ENCODE peak calls at places on chromosomes 7 and 10, in five cellular contexts. One of them, this sample, is unnamed.

GRCh38 chr7:102101111-102101551 is 185.5 kb upstream of the SH2B2 start:
- DNase-seq in ovary: no peak
- DNase-seq in HT-29: no peak
- DNase-seq in stimulated activated naive CD8-positive, alpha-beta T cell treated with anti-CD3 and anti-CD28 coated beads, Interleukin-15, Interleukin-2, amounts not matched to agents 100 U/mL and 50 U/mL, for 24 hours: no peak
- DNase-seq in NCI-H2171 treated with DMSO at 0.1 percent for 48 hours: no peak
- DNase-seq in this sample: no peak

GRCh38 chr10:94279835-94280709 is 82.7 kb downstream of the NOC3L start:
- DNase-seq in ovary: no peak
- DNase-seq in HT-29: peak
- DNase-seq in stimulated activated naive CD8-positive, alpha-beta T cell treated with anti-CD3 and anti-CD28 coated beads, Interleukin-15, Interleukin-2, amounts not matched to agents 100 U/mL and 50 U/mL, for 24 hours: peak
- DNase-seq in NCI-H2171 treated with DMSO at 0.1 percent for 48 hours: peak
- DNase-seq in this sample: no peak

GRCh38 chr7:114405427-114405826 is 9.2 kb upstream of the FOXP2 start:
- DNase-seq in ovary: no peak
- DNase-seq in HT-29: peak
- DNase-seq in stimulated activated naive CD8-positive, alpha-beta T cell treated with anti-CD3 and anti-CD28 coated beads, Interleukin-15, Interleukin-2, amounts not matched to agents 100 U/mL and 50 U/mL, for 24 hours: no peak
- DNase-seq in NCI-H2171 treated with DMSO at 0.1 percent for 48 hours: peak
- DNase-seq in this sample: no peak

GRCh38 chr7:147298611-147299043 is 1182.0 kb downstream of the CNTNAP2 start:
- DNase-seq in ovary: no peak
- DNase-seq in HT-29: peak
- DNase-seq in stimulated activated naive CD8-positive, alpha-beta T cell treated with anti-CD3 and anti-CD28 coated beads, Interleukin-15, Interleukin-2, amounts not matched to agents 100 U/mL and 50 U/mL, for 24 hours: no peak
- DNase-seq in NCI-H2171 treated with DMSO at 0.1 percent for 48 hours: peak
- DNase-seq in this sample: peak

GRCh38 chr7:101722247-101722646 is 93.2 kb upstream of the MYL10 start:
- DNase-seq in ovary: no peak
- DNase-seq in HT-29: no peak
- DNase-seq in stimulated activated naive CD8-positive, alpha-beta T cell treated with anti-CD3 and anti-CD28 coated beads, Interleukin-15, Interleukin-2, amounts not matched to agents 100 U/mL and 50 U/mL, for 24 hours: no peak
- DNase-seq in NCI-H2171 treated with DMSO at 0.1 percent for 48 hours: no peak
- DNase-seq in this sample: no peak

GRCh38 chr7:3430588-3430987 is 129.5 kb downstream of the SDK1 start:
- DNase-seq in ovary: no peak
- DNase-seq in HT-29: no peak
- DNase-seq in stimulated activated naive CD8-positive, alpha-beta T cell treated with anti-CD3 and anti-CD28 coated beads, Interleukin-15, Interleukin-2, amounts not matched to agents 100 U/mL and 50 U/mL, for 24 hours: no peak
- DNase-seq in NCI-H2171 treated with DMSO at 0.1 percent for 48 hours: no peak
- DNase-seq in this sample: no peak

GRCh38 chr10:130728531-130729215 is 582.8 kb downstream of the TCERG1L start:
- DNase-seq in ovary: no peak
- DNase-seq in HT-29: no peak
- DNase-seq in stimulated activated naive CD8-positive, alpha-beta T cell treated with anti-CD3 and anti-CD28 coated beads, Interleukin-15, Interleukin-2, amounts not matched to agents 100 U/mL and 50 U/mL, for 24 hours: no peak
- DNase-seq in NCI-H2171 treated with DMSO at 0.1 percent for 48 hours: no peak
- DNase-seq in this sample: no peak

GRCh38 chr10:28105561-28105960 is 106.7 kb upstream of the ODAD2 start:
- DNase-seq in ovary: no peak
- DNase-seq in HT-29: no peak
- DNase-seq in stimulated activated naive CD8-positive, alpha-beta T cell treated with anti-CD3 and anti-CD28 coated beads, Interleukin-15, Interleukin-2, amounts not matched to agents 100 U/mL and 50 U/mL, for 24 hours: no peak
- DNase-seq in NCI-H2171 treated with DMSO at 0.1 percent for 48 hours: no peak
- DNase-seq in this sample: no peak

GRCh38 chr10:78787095-78787494 is 281.7 kb upstream of the ZMIZ1 start:
- DNase-seq in ovary: no peak
- DNase-seq in HT-29: no peak
- DNase-seq in stimulated activated naive CD8-positive, alpha-beta T cell treated with anti-CD3 and anti-CD28 coated beads, Interleukin-15, Interleukin-2, amounts not matched to agents 100 U/mL and 50 U/mL, for 24 hours: no peak
- DNase-seq in NCI-H2171 treated with DMSO at 0.1 percent for 48 hours: no peak
- DNase-seq in this sample: no peak

GRCh38 chr10:104300002-104300735 is 31.2 kb downstream of the GSTO2 start:
- DNase-seq in ovary: peak
- DNase-seq in HT-29: no peak
- DNase-seq in stimulated activated naive CD8-positive, alpha-beta T cell treated with anti-CD3 and anti-CD28 coated beads, Interleukin-15, Interleukin-2, amounts not matched to agents 100 U/mL and 50 U/mL, for 24 hours: no peak
- DNase-seq in NCI-H2171 treated with DMSO at 0.1 percent for 48 hours: no peak
- DNase-seq in this sample: no peak

GRCh38 chr10:130018253-130018652 is 54.2 kb upstream of the EBF3 start:
- DNase-seq in ovary: no peak
- DNase-seq in HT-29: peak
- DNase-seq in stimulated activated naive CD8-positive, alpha-beta T cell treated with anti-CD3 and anti-CD28 coated beads, Interleukin-15, Interleukin-2, amounts not matched to agents 100 U/mL and 50 U/mL, for 24 hours: no peak
- DNase-seq in NCI-H2171 treated with DMSO at 0.1 percent for 48 hours: peak
- DNase-seq in this sample: no peak

GRCh38 chr7:21690717-21691116 is 147.9 kb downstream of the DNAH11 start:
- DNase-seq in ovary: no peak
- DNase-seq in HT-29: peak
- DNase-seq in stimulated activated naive CD8-positive, alpha-beta T cell treated with anti-CD3 and anti-CD28 coated beads, Interleukin-15, Interleukin-2, amounts not matched to agents 100 U/mL and 50 U/mL, for 24 hours: no peak
- DNase-seq in NCI-H2171 treated with DMSO at 0.1 percent for 48 hours: no peak
- DNase-seq in this sample: no peak

GRCh38 chr7:33250421-33250827 is 121.1 kb downstream of the BBS9 start:
- DNase-seq in ovary: no peak
- DNase-seq in HT-29: no peak
- DNase-seq in stimulated activated naive CD8-positive, alpha-beta T cell treated with anti-CD3 and anti-CD28 coated beads, Interleukin-15, Interleukin-2, amounts not matched to agents 100 U/mL and 50 U/mL, for 24 hours: no peak
- DNase-seq in NCI-H2171 treated with DMSO at 0.1 percent for 48 hours: no peak
- DNase-seq in this sample: no peak

GRCh38 chr7:149261829-149262617 is at the start of gene ZNF783:
- DNase-seq in ovary: peak
- DNase-seq in HT-29: peak
- DNase-seq in stimulated activated naive CD8-positive, alpha-beta T cell treated with anti-CD3 and anti-CD28 coated beads, Interleukin-15, Interleukin-2, amounts not matched to agents 100 U/mL and 50 U/mL, for 24 hours: peak
- DNase-seq in NCI-H2171 treated with DMSO at 0.1 percent for 48 hours: peak
- DNase-seq in this sample: peak

GRCh38 chr10:29714096-29714874 is 79.5 kb upstream of the SVIL start:
- DNase-seq in ovary: peak
- DNase-seq in HT-29: no peak
- DNase-seq in stimulated activated naive CD8-positive, alpha-beta T cell treated with anti-CD3 and anti-CD28 coated beads, Interleukin-15, Interleukin-2, amounts not matched to agents 100 U/mL and 50 U/mL, for 24 hours: no peak
- DNase-seq in NCI-H2171 treated with DMSO at 0.1 percent for 48 hours: no peak
- DNase-seq in this sample: no peak

GRCh38 chr10:117166420-117167345 is 28.6 kb upstream of the VAX1 start:
- DNase-seq in ovary: no peak
- DNase-seq in HT-29: no peak
- DNase-seq in stimulated activated naive CD8-positive, alpha-beta T cell treated with anti-CD3 and anti-CD28 coated beads, Interleukin-15, Interleukin-2, amounts not matched to agents 100 U/mL and 50 U/mL, for 24 hours: no peak
- DNase-seq in NCI-H2171 treated with DMSO at 0.1 percent for 48 hours: no peak
- DNase-seq in this sample: no peak

GRCh38 chr7:66859794-66860645 is 61.0 kb upstream of the TMEM248 start:
- DNase-seq in ovary: no peak
- DNase-seq in HT-29: no peak
- DNase-seq in stimulated activated naive CD8-positive, alpha-beta T cell treated with anti-CD3 and anti-CD28 coated beads, Interleukin-15, Interleukin-2, amounts not matched to agents 100 U/mL and 50 U/mL, for 24 hours: peak
- DNase-seq in NCI-H2171 treated with DMSO at 0.1 percent for 48 hours: no peak
- DNase-seq in this sample: no peak

GRCh38 chr10:103587073-103587472 is 93.6 kb downstream of the NEURL1 start:
- DNase-seq in ovary: no peak
- DNase-seq in HT-29: no peak
- DNase-seq in stimulated activated naive CD8-positive, alpha-beta T cell treated with anti-CD3 and anti-CD28 coated beads, Interleukin-15, Interleukin-2, amounts not matched to agents 100 U/mL and 50 U/mL, for 24 hours: no peak
- DNase-seq in NCI-H2171 treated with DMSO at 0.1 percent for 48 hours: no peak
- DNase-seq in this sample: no peak

GRCh38 chr7:66380285-66380888 is 175.3 kb downstream of the TPST1 start:
- DNase-seq in ovary: no peak
- DNase-seq in HT-29: no peak
- DNase-seq in stimulated activated naive CD8-positive, alpha-beta T cell treated with anti-CD3 and anti-CD28 coated beads, Interleukin-15, Interleukin-2, amounts not matched to agents 100 U/mL and 50 U/mL, for 24 hours: no peak
- DNase-seq in NCI-H2171 treated with DMSO at 0.1 percent for 48 hours: no peak
- DNase-seq in this sample: no peak

GRCh38 chr10:113945075-113945686 is 90.7 kb downstream of the NHLRC2 start:
- DNase-seq in ovary: no peak
- DNase-seq in HT-29: peak
- DNase-seq in stimulated activated naive CD8-positive, alpha-beta T cell treated with anti-CD3 and anti-CD28 coated beads, Interleukin-15, Interleukin-2, amounts not matched to agents 100 U/mL and 50 U/mL, for 24 hours: no peak
- DNase-seq in NCI-H2171 treated with DMSO at 0.1 percent for 48 hours: no peak
- DNase-seq in this sample: no peak

GRCh38 chr10:50622497-50623298 is 1.1 kb downstream of the SGMS1 start:
- DNase-seq in ovary: peak
- DNase-seq in HT-29: peak
- DNase-seq in stimulated activated naive CD8-positive, alpha-beta T cell treated with anti-CD3 and anti-CD28 coated beads, Interleukin-15, Interleukin-2, amounts not matched to agents 100 U/mL and 50 U/mL, for 24 hours: peak
- DNase-seq in NCI-H2171 treated with DMSO at 0.1 percent for 48 hours: peak
- DNase-seq in this sample: no peak

GRCh38 chr7:115707236-115707635 is 323.3 kb downstream of the TFEC start:
- DNase-seq in ovary: no peak
- DNase-seq in HT-29: peak
- DNase-seq in stimulated activated naive CD8-positive, alpha-beta T cell treated with anti-CD3 and anti-CD28 coated beads, Interleukin-15, Interleukin-2, amounts not matched to agents 100 U/mL and 50 U/mL, for 24 hours: no peak
- DNase-seq in NCI-H2171 treated with DMSO at 0.1 percent for 48 hours: peak
- DNase-seq in this sample: no peak

GRCh38 chr10:21526952-21527633 is 1.6 kb upstream of the SKIDA1 start:
- DNase-seq in ovary: peak
- DNase-seq in HT-29: peak
- DNase-seq in stimulated activated naive CD8-positive, alpha-beta T cell treated with anti-CD3 and anti-CD28 coated beads, Interleukin-15, Interleukin-2, amounts not matched to agents 100 U/mL and 50 U/mL, for 24 hours: peak
- DNase-seq in NCI-H2171 treated with DMSO at 0.1 percent for 48 hours: peak
- DNase-seq in this sample: no peak

GRCh38 chr7:116222501-116222900 is 12.2 kb downstream of the TES start:
- DNase-seq in ovary: no peak
- DNase-seq in HT-29: no peak
- DNase-seq in stimulated activated naive CD8-positive, alpha-beta T cell treated with anti-CD3 and anti-CD28 coated beads, Interleukin-15, Interleukin-2, amounts not matched to agents 100 U/mL and 50 U/mL, for 24 hours: no peak
- DNase-seq in NCI-H2171 treated with DMSO at 0.1 percent for 48 hours: no peak
- DNase-seq in this sample: no peak

GRCh38 chr10:72690071-72690755 is 1.7 kb upstream of the MCU start:
- DNase-seq in ovary: no peak
- DNase-seq in HT-29: no peak
- DNase-seq in stimulated activated naive CD8-positive, alpha-beta T cell treated with anti-CD3 and anti-CD28 coated beads, Interleukin-15, Interleukin-2, amounts not matched to agents 100 U/mL and 50 U/mL, for 24 hours: no peak
- DNase-seq in NCI-H2171 treated with DMSO at 0.1 percent for 48 hours: no peak
- DNase-seq in this sample: no peak

GRCh38 chr10:84634636-84635035 is 306.2 kb downstream of the CCSER2 start:
- DNase-seq in ovary: no peak
- DNase-seq in HT-29: no peak
- DNase-seq in stimulated activated naive CD8-positive, alpha-beta T cell treated with anti-CD3 and anti-CD28 coated beads, Interleukin-15, Interleukin-2, amounts not matched to agents 100 U/mL and 50 U/mL, for 24 hours: no peak
- DNase-seq in NCI-H2171 treated with DMSO at 0.1 percent for 48 hours: peak
- DNase-seq in this sample: no peak

GRCh38 chr7:7209412-7210050 is 27.2 kb downstream of the C1GALT1 start:
- DNase-seq in ovary: no peak
- DNase-seq in HT-29: no peak
- DNase-seq in stimulated activated naive CD8-positive, alpha-beta T cell treated with anti-CD3 and anti-CD28 coated beads, Interleukin-15, Interleukin-2, amounts not matched to agents 100 U/mL and 50 U/mL, for 24 hours: no peak
- DNase-seq in NCI-H2171 treated with DMSO at 0.1 percent for 48 hours: no peak
- DNase-seq in this sample: no peak

GRCh38 chr7:47882635-47883034 is 65.6 kb downstream of the PKD1L1 start:
- DNase-seq in ovary: no peak
- DNase-seq in HT-29: no peak
- DNase-seq in stimulated activated naive CD8-positive, alpha-beta T cell treated with anti-CD3 and anti-CD28 coated beads, Interleukin-15, Interleukin-2, amounts not matched to agents 100 U/mL and 50 U/mL, for 24 hours: no peak
- DNase-seq in NCI-H2171 treated with DMSO at 0.1 percent for 48 hours: no peak
- DNase-seq in this sample: no peak

GRCh38 chr7:80488406-80488805 is 23.5 kb downstream of the GNAT3 start:
- DNase-seq in ovary: no peak
- DNase-seq in HT-29: no peak
- DNase-seq in stimulated activated naive CD8-positive, alpha-beta T cell treated with anti-CD3 and anti-CD28 coated beads, Interleukin-15, Interleukin-2, amounts not matched to agents 100 U/mL and 50 U/mL, for 24 hours: no peak
- DNase-seq in NCI-H2171 treated with DMSO at 0.1 percent for 48 hours: no peak
- DNase-seq in this sample: no peak

GRCh38 chr7:68547181-68547580 is 1051.1 kb upstream of the AUTS2 start:
- DNase-seq in ovary: no peak
- DNase-seq in HT-29: no peak
- DNase-seq in stimulated activated naive CD8-positive, alpha-beta T cell treated with anti-CD3 and anti-CD28 coated beads, Interleukin-15, Interleukin-2, amounts not matched to agents 100 U/mL and 50 U/mL, for 24 hours: no peak
- DNase-seq in NCI-H2171 treated with DMSO at 0.1 percent for 48 hours: no peak
- DNase-seq in this sample: no peak

GRCh38 chr7:47602272-47603004 is 20.5 kb upstream of the TNS3 start:
- DNase-seq in ovary: no peak
- DNase-seq in HT-29: no peak
- DNase-seq in stimulated activated naive CD8-positive, alpha-beta T cell treated with anti-CD3 and anti-CD28 coated beads, Interleukin-15, Interleukin-2, amounts not matched to agents 100 U/mL and 50 U/mL, for 24 hours: no peak
- DNase-seq in NCI-H2171 treated with DMSO at 0.1 percent for 48 hours: no peak
- DNase-seq in this sample: no peak

GRCh38 chr7:68321776-68322496 is 1276.3 kb upstream of the AUTS2 start:
- DNase-seq in ovary: peak
- DNase-seq in HT-29: no peak
- DNase-seq in stimulated activated naive CD8-positive, alpha-beta T cell treated with anti-CD3 and anti-CD28 coated beads, Interleukin-15, Interleukin-2, amounts not matched to agents 100 U/mL and 50 U/mL, for 24 hours: no peak
- DNase-seq in NCI-H2171 treated with DMSO at 0.1 percent for 48 hours: no peak
- DNase-seq in this sample: no peak

GRCh38 chr7:114889646-114890285 is 32.1 kb upstream of the MDFIC start:
- DNase-seq in ovary: no peak
- DNase-seq in HT-29: peak
- DNase-seq in stimulated activated naive CD8-positive, alpha-beta T cell treated with anti-CD3 and anti-CD28 coated beads, Interleukin-15, Interleukin-2, amounts not matched to agents 100 U/mL and 50 U/mL, for 24 hours: no peak
- DNase-seq in NCI-H2171 treated with DMSO at 0.1 percent for 48 hours: no peak
- DNase-seq in this sample: no peak

GRCh38 chr10:30970760-30971460 is 60.8 kb downstream of the ZNF438 start:
- DNase-seq in ovary: no peak
- DNase-seq in HT-29: no peak
- DNase-seq in stimulated activated naive CD8-positive, alpha-beta T cell treated with anti-CD3 and anti-CD28 coated beads, Interleukin-15, Interleukin-2, amounts not matched to agents 100 U/mL and 50 U/mL, for 24 hours: no peak
- DNase-seq in NCI-H2171 treated with DMSO at 0.1 percent for 48 hours: no peak
- DNase-seq in this sample: no peak

GRCh38 chr10:58064714-58065528 is 202.8 kb downstream of the IPMK start:
- DNase-seq in ovary: no peak
- DNase-seq in HT-29: peak
- DNase-seq in stimulated activated naive CD8-positive, alpha-beta T cell treated with anti-CD3 and anti-CD28 coated beads, Interleukin-15, Interleukin-2, amounts not matched to agents 100 U/mL and 50 U/mL, for 24 hours: no peak
- DNase-seq in NCI-H2171 treated with DMSO at 0.1 percent for 48 hours: peak
- DNase-seq in this sample: no peak

GRCh38 chr10:35387768-35388167 is 51.5 kb downstream of the CCNY start:
- DNase-seq in ovary: no peak
- DNase-seq in HT-29: no peak
- DNase-seq in stimulated activated naive CD8-positive, alpha-beta T cell treated with anti-CD3 and anti-CD28 coated beads, Interleukin-15, Interleukin-2, amounts not matched to agents 100 U/mL and 50 U/mL, for 24 hours: no peak
- DNase-seq in NCI-H2171 treated with DMSO at 0.1 percent for 48 hours: no peak
- DNase-seq in this sample: no peak

This sample was measured in NCI-H1048.